ENCODE peak calls at places on chromosomes 7 and 10, in four cellular contexts. O is CD8-positive, alpha-beta T cell; P is breast epithelium; J is lower leg skin. U is an unnamed sample.

GRCh38 chr10:6089334-6090219 is 743 bp downstream of the RBM17 start:
- DNase-seq in J (no peak), P (no peak), O (peak), U (no peak)

GRCh38 chr7:24436131-24436920 is 136.9 kb upstream of the PALS2 start:
- DNase-seq in J (no peak), P (no peak), O (no peak), U (no peak)

GRCh38 chr10:17144757-17145156 is 15.1 kb upstream of the CUBN start:
- DNase-seq in P (no peak), J (no peak), O (no peak), U (no peak)

GRCh38 chr10:71974489-71975011 is 10.4 kb downstream of the CHST3 start:
- DNase-seq in J (no peak), P (no peak), O (no peak), U (no peak)

GRCh38 chr7:151339651-151340377 is 1.8 kb upstream of the NUB1 start:
- DNase-seq in O (no peak), P (no peak), J (no peak), U (no peak)

GRCh38 chr10:99315853-99316252 is 13.3 kb upstream of the CNNM1 start:
- DNase-seq in J (no peak), O (no peak), P (no peak), U (no peak)

GRCh38 chr7:99392046-99392445 is 16.4 kb downstream of the PDAP1 start:
- DNase-seq in J (no peak), O (no peak), P (no peak), U (no peak)

GRCh38 chr10:11197266-11197712 is 179.6 kb downstream of the CELF2 start:
- DNase-seq in P (no peak), J (no peak), O (no peak), U (no peak)

GRCh38 chr7:767941-768729 is 41.1 kb upstream of the PRKAR1B start:
- DNase-seq in P (peak), J (no peak), O (peak), U (no peak)

GRCh38 chr10:102243304-102243703 is 2.0 kb upstream of the PITX3 start:
- DNase-seq in J (no peak), O (no peak), P (no peak), U (no peak)

GRCh38 chr7:134375206-134375605 is 58.5 kb upstream of the SLC35B4 start:
- DNase-seq in O (no peak), P (no peak), J (no peak), U (no peak)

GRCh38 chr10:86056632-86057031 is 310.0 kb downstream of the GRID1 start:
- DNase-seq in P (no peak), J (peak), O (no peak), U (no peak)

GRCh38 chr7:44105832-44106231 is 1.7 kb downstream of the AEBP1 start:
- DNase-seq in J (no peak), P (no peak), O (no peak), U (no peak)

GRCh38 chr7:139762886-139763285 is 14.9 kb downstream of the HIPK2 start:
- DNase-seq in J (peak), P (no peak), O (no peak), U (no peak)

GRCh38 chr7:108246227-108246837 is 116.2 kb upstream of the LAMB4 start:
- DNase-seq in P (no peak), O (no peak), J (no peak), U (no peak)

GRCh38 chr7:17205850-17206353 is 92.5 kb upstream of the AHR start:
- DNase-seq in J (no peak), O (no peak), P (no peak), U (no peak)

GRCh38 chr7:124812764-124813163 is 47.2 kb upstream of the GPR37 start:
- DNase-seq in P (no peak), O (no peak), J (no peak), U (no peak)

GRCh38 chr10:132957981-132958885 is 15.9 kb upstream of the CFAP46 start:
- DNase-seq in P (no peak), J (peak), O (no peak), U (no peak)

GRCh38 chr7:23020742-23021401 is 6.9 kb upstream of the HYCC1 start:
- DNase-seq in O (no peak), P (no peak), J (no peak), U (no peak)

GRCh38 chr7:69067397-69067796 is 530.9 kb upstream of the AUTS2 start:
- DNase-seq in J (no peak), O (no peak), P (no peak), U (no peak)

GRCh38 chr10:35447693-35448407 is 111.5 kb downstream of the CCNY start:
- DNase-seq in O (peak), J (peak), P (peak), U (peak)

GRCh38 chr7:1368682-1369571 is 90.3 kb downstream of the MICALL2 start:
- DNase-seq in O (peak), P (no peak), J (no peak), U (peak)

GRCh38 chr7:29449569-29450260 is 113.9 kb upstream of the PRR15 start:
- DNase-seq in O (no peak), P (no peak), J (no peak), U (no peak)

GRCh38 chr7:116403265-116403664 is 96.3 kb upstream of the CAV2 start:
- DNase-seq in P (no peak), J (no peak), O (no peak), U (no peak)

GRCh38 chr10:10366836-10367235 is 650.8 kb upstream of the CELF2 start:
- DNase-seq in P (no peak), O (no peak), J (no peak), U (no peak)

GRCh38 chr7:12801107-12801506 is 113.7 kb downstream of the ARL4A start:
- DNase-seq in O (no peak), P (no peak), J (no peak), U (no peak)

GRCh38 chr7:114659409-114659808 is 244.8 kb downstream of the FOXP2 start:
- DNase-seq in J (no peak), O (no peak), P (no peak), U (no peak)

GRCh38 chr10:22103701-22104100 is 100.2 kb upstream of the DNAJC1 start:
- DNase-seq in O (no peak), J (no peak), P (no peak), U (no peak)

GRCh38 chr10:67790534-67791408 is 47.2 kb downstream of the DNAJC12 start:
- DNase-seq in J (no peak), O (no peak), P (peak), U (no peak)

GRCh38 chr10:103193107-103193819 is at the start of gene NT5C2:
- DNase-seq in P (peak), J (peak), O (peak), U (peak)

GRCh38 chr10:133276435-133277201 is at the start of gene ADAM8:
- DNase-seq in P (no peak), O (peak), J (no peak), U (no peak)

GRCh38 chr10:71750124-71750841 is 23.0 kb downstream of the VSIR start:
- DNase-seq in O (no peak), J (no peak), P (no peak), U (no peak)

GRCh38 chr7:128168667-128169210 is 72.3 kb upstream of the LEP start:
- DNase-seq in J (peak), O (peak), P (no peak), U (peak)

GRCh38 chr10:26810435-26811026 is 50.2 kb downstream of the ABI1 start:
- DNase-seq in O (no peak), J (no peak), P (no peak), U (no peak)

GRCh38 chr10:131773989-131774343 is 126.8 kb upstream of the PPP2R2D start:
- DNase-seq in P (no peak), J (no peak), O (no peak), U (no peak)

GRCh38 chr10:84267503-84268126 is 22.8 kb downstream of the RGR start:
- DNase-seq in P (no peak), O (peak), J (peak), U (no peak)

GRCh38 chr10:4061441-4061951 is 276.5 kb upstream of the KLF6 start:
- DNase-seq in P (peak), O (no peak), J (peak), U (no peak)

GRCh38 chr10:12320892-12321291 is 28.5 kb upstream of the CAMK1D start:
- DNase-seq in O (no peak), J (no peak), P (no peak), U (no peak)

GRCh38 chr7:7330997-7331396 is 148.7 kb downstream of the C1GALT1 start:
- DNase-seq in P (no peak), O (no peak), J (no peak), U (no peak)
- TF ChIP-seq CTCF in P (no peak), O (no peak), J (no peak), U (no peak)

GRCh38 chr10:124721295-124722052 is 22.7 kb downstream of the FAM53B start:
- DNase-seq in P (peak), O (no peak), J (no peak), U (no peak)

GRCh38 chr10:124719213-124719851 is 24.8 kb downstream of the FAM53B start:
- DNase-seq in J (no peak), P (peak), O (peak), U (no peak)

GRCh38 chr10:124715479-124715878 is 28.7 kb downstream of the FAM53B start:
- DNase-seq in P (no peak), J (no peak), O (peak), U (no peak)

GRCh38 chr10:124717358-124717757 is 26.8 kb downstream of the FAM53B start:
- DNase-seq in P (no peak), O (no peak), J (no peak), U (no peak)

GRCh38 chr10:124717911-124718734 is 26.1 kb downstream of the FAM53B start:
- DNase-seq in O (peak), J (no peak), P (no peak), U (no peak)
- TF ChIP-seq CTCF in O (no peak), J (no peak), P (no peak), U (no peak)

GRCh38 chr10:43785252-43785651 is 136.6 kb upstream of the ZNF32 start:
- DNase-seq in P (no peak), J (no peak), O (no peak), U (no peak)
- TF ChIP-seq CTCF in P (no peak), J (no peak), O (no peak), U (no peak)

DNA sequence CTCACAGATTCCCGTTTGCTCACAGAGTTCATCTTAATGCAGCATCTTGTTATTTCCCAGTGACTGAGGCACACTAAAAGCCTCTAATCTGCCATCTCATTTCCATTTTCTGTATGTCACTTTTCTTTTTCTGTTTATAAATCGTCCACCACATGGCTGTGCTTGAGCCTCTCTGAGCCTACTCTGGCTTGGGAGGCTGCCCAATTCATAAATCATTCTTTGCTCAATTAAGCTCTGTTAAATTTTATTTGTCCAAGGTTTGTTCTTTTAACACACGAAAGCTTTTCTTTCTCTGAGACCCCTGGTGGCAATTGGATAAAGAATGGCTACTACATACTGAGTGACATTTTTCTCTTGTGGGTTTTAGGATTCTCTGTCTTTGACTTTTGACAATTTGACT is 286.0 kb downstream of the HTR7 start:
- DNase-seq in P (no peak), J (no peak), O (no peak), U (no peak)
- TF ChIP-seq CTCF in P (no peak), J (no peak), O (no peak), U (no peak)

U was measured in mesothelial cell of epicardium.